ENCODE peak calls at places on chromosome 20, in eight cellular contexts. S is renal cortical epithelial cell; D is stimulated activated naive CD8-positive, alpha-beta T cell treated with anti-CD3 and anti-CD28 coated beads, Interleukin-15, amount 100 ng/mL, for 72 hours; Q is type B pancreatic cell; V is activated gamma-delta T cell treated with Interleukin-2 at 50 U/mL for 16 hours; F is ureter; X is T-helper 9 cell; Z is naive thymus-derived CD4-positive, alpha-beta T cell. N is an unnamed sample.
A peak's percentile ranks its signal among the peaks of the same experiment; 100 is the strongest.

GRCh38 chr20:52552181-52552872 is 360.7 kb upstream of the ZFP64 start:
- DNase-seq in Q (no peak), S (peak; percentile 66), Z (no peak), X (no peak), D (no peak), F (no peak), V (no peak), N (no peak)

GRCh38 chr20:8664778-8665177 is 404.1 kb upstream of the PLCB4 start:
- DNase-seq in S (no peak), V (no peak), Q (no peak), D (no peak), Z (no peak), X (no peak), F (no peak), N (no peak)

GRCh38 chr20:4069741-4070140 is 54.4 kb upstream of the RNF24 start:
- DNase-seq in F (no peak), X (no peak), V (no peak), Q (no peak), Z (no peak), D (no peak), S (no peak), N (no peak)

GRCh38 chr20:1894471-1894950 is 696 bp upstream of the SIRPA start:
- DNase-seq in V (no peak), X (no peak), D (peak; percentile 22), F (peak; percentile 59), S (no peak), Q (peak; percentile 81), Z (no peak), N (peak; percentile 78)

GRCh38 chr20:40688129-40689099 is 622 bp downstream of the MAFB start:
- DNase-seq in Z (no peak), S (no peak), V (no peak), Q (no peak), D (no peak), X (no peak), F (no peak), N (no peak)

GRCh38 chr20:10618611-10619245 is 55.1 kb downstream of the JAG1 start:
- DNase-seq in Q (no peak), F (no peak), Z (no peak), V (no peak), D (no peak), X (no peak), S (no peak), N (no peak)

GRCh38 chr20:32871622-32872160 is 13.0 kb downstream of the EFCAB8 start:
- DNase-seq in Q (no peak), D (no peak), V (no peak), X (no peak), Z (no peak), S (no peak), F (no peak), N (no peak)

GRCh38 chr20:37640600-37641561 is 52.9 kb upstream of the CTNNBL1 start:
- DNase-seq in D (no peak), S (no peak), Q (no peak), V (no peak), X (no peak), Z (no peak), F (no peak), N (no peak)

GRCh38 chr20:35497780-35498189 is 31.7 kb downstream of the C20orf173 start:
- DNase-seq in X (no peak), F (no peak), V (no peak), Z (no peak), D (no peak), S (no peak), Q (no peak), N (no peak)

N was measured in 8988T.